ENCODE peak calls at places on chromosomes 11 and 22, in seven cellular contexts. Y is pulmonary artery endothelial cell; W is NK-92 treated with Interleukin-12 subunit alpha and Interleukin-12 subunit beta, amount 100 ng/mL, for 24 hours; U is NCI-H748 treated with DMSO at 0.1 percent for 48 hours; G is AG04450; V is epithelial cell of esophagus; O is activated T-cell treated with anti-CD3 and anti-CD28 coated beads, Interleukin-2, amount 50 U/mL, for 4 hours. T is an unnamed sample.

GRCh38 chr11:104967493-104968364 is 645 bp downstream of the CASP4 start:
- DNase-seq in Y (no peak), W (no peak), U (no peak), G (no peak), V (peak), O (no peak), T (no peak)

GRCh38 chr11:126079640-126080205 is 17.1 kb upstream of the CDON start:
- DNase-seq in Y (no peak), W (no peak), U (no peak), G (no peak), V (peak), O (no peak), T (no peak)

GRCh38 chr11:2774173-2775082 is 74.6 kb upstream of the KCNQ1OT1 start:
- DNase-seq in Y (no peak), W (no peak), U (no peak), G (no peak), V (no peak), O (peak), T (no peak)

GRCh38 chr22:43151251-43152000 is at the start of gene TSPO:
- DNase-seq in Y (no peak), W (no peak), U (no peak), G (no peak), V (peak), O (peak), T (no peak)

GRCh38 chr11:117921893-117922292 is 7.3 kb downstream of the TMPRSS13 start:
- DNase-seq in Y (no peak), W (no peak), U (no peak), G (no peak), V (no peak), O (no peak), T (no peak)

GRCh38 chr22:38347944-38348750 is 30.9 kb upstream of the CSNK1E start:
- DNase-seq in Y (no peak), W (no peak), U (no peak), G (no peak), V (peak), O (no peak), T (no peak)

GRCh38 chr11:72233773-72234513 is 9.4 kb downstream of the INPPL1 start:
- DNase-seq in Y (no peak), W (no peak), U (no peak), G (no peak), V (no peak), O (no peak), T (no peak)

GRCh38 chr22:43109921-43110443 is 568 bp upstream of the BIK start:
- DNase-seq in Y (no peak), W (peak), U (no peak), G (no peak), V (no peak), O (no peak), T (no peak)

GRCh38 chr22:50114221-50114981 is 24.6 kb downstream of the MOV10L1 start:
- DNase-seq in Y (peak), W (no peak), U (no peak), G (peak), V (peak), O (no peak), T (no peak)

GRCh38 chr22:48889209-48889830 is 938.4 kb downstream of the BRD1 start:
- DNase-seq in Y (no peak), W (no peak), U (no peak), G (no peak), V (no peak), O (no peak), T (no peak)

GRCh38 chr22:29755889-29756288 is 10.9 kb downstream of the ZMAT5 start:
- DNase-seq in Y (no peak), W (no peak), U (no peak), G (no peak), V (no peak), O (no peak), T (no peak)

GRCh38 chr22:29879738-29880137 is 3.2 kb upstream of the MTMR3 start:
- DNase-seq in Y (no peak), W (no peak), U (no peak), G (no peak), V (peak), O (no peak), T (no peak)

GRCh38 chr11:22753401-22753800 is 76.2 kb downstream of the SVIP start:
- DNase-seq in Y (no peak), W (no peak), U (no peak), G (no peak), V (no peak), O (no peak), T (no peak)

GRCh38 chr11:2517016-2517385 is 72.2 kb downstream of the KCNQ1 start:
- DNase-seq in Y (no peak), W (no peak), U (no peak), G (no peak), V (no peak), O (peak), T (no peak)

GRCh38 chr11:110798231-110798630 is 86.0 kb upstream of the ARHGAP20 start:
- DNase-seq in Y (no peak), W (no peak), U (no peak), G (no peak), V (no peak), O (no peak), T (no peak)

GRCh38 chr11:19595840-19596751 is 116.5 kb upstream of the NAV2 start:
- DNase-seq in Y (peak), W (no peak), U (no peak), G (peak), V (peak), O (no peak), T (no peak)

GRCh38 chr11:10307411-10308207 is 2.7 kb downstream of the ADM start:
- DNase-seq in Y (peak), W (no peak), U (peak), G (peak), V (peak), O (peak), T (no peak)

GRCh38 chr11:1908579-1908978 is 10.9 kb upstream of the TNNT3 start:
- DNase-seq in Y (peak), W (no peak), U (no peak), G (no peak), V (no peak), O (no peak), T (no peak)

GRCh38 chr11:77959434-77959833 is 35.0 kb downstream of the INTS4 start:
- DNase-seq in Y (no peak), W (no peak), U (no peak), G (no peak), V (peak), O (no peak), T (no peak)

GRCh38 chr11:10658621-10659338 is 34.8 kb downstream of the IRAG1 start:
- DNase-seq in Y (no peak), W (no peak), U (no peak), G (no peak), V (no peak), O (no peak), T (no peak)

GRCh38 chr11:113647856-113648255 is 58.3 kb downstream of the TMPRSS5 start:
- DNase-seq in Y (no peak), W (no peak), U (no peak), G (no peak), V (no peak), O (no peak), T (no peak)

GRCh38 chr11:119673389-119674336 is 55.3 kb downstream of the NECTIN1 start:
- DNase-seq in Y (no peak), W (peak), U (no peak), G (no peak), V (no peak), O (no peak), T (no peak)

GRCh38 chr11:35617687-35618496 is at the start of gene FJX1:
- DNase-seq in Y (peak), W (no peak), U (peak), G (peak), V (peak), O (peak), T (no peak)

GRCh38 chr11:36447947-36448346 is 62.1 kb downstream of the TRAF6 start:
- DNase-seq in Y (no peak), W (no peak), U (peak), G (no peak), V (peak), O (no peak), T (no peak)

GRCh38 chr11:122634507-122634906 is 21.0 kb upstream of the UBASH3B start:
- DNase-seq in Y (no peak), W (no peak), U (no peak), G (no peak), V (peak), O (no peak), T (no peak)

GRCh38 chr22:17942721-17943120 is 81.6 kb downstream of the MICAL3 start:
- DNase-seq in Y (no peak), W (no peak), U (no peak), G (no peak), V (no peak), O (no peak), T (no peak)

GRCh38 chr11:112355726-112356125 is 95.1 kb upstream of the PLET1 start:
- DNase-seq in Y (no peak), W (no peak), U (peak), G (no peak), V (peak), O (no peak), T (no peak)

GRCh38 chr11:102546923-102547471 is 16.4 kb upstream of the MMP7 start:
- DNase-seq in Y (no peak), W (peak), U (no peak), G (no peak), V (no peak), O (no peak), T (no peak)

GRCh38 chr11:45751430-45751829 is 53.5 kb upstream of the SLC35C1 start:
- DNase-seq in Y (no peak), W (no peak), U (peak), G (no peak), V (no peak), O (no peak), T (no peak)

GRCh38 chr11:47161134-47161854 is 15.4 kb downstream of the ARFGAP2 start:
- DNase-seq in Y (no peak), W (no peak), U (peak), G (no peak), V (peak), O (peak), T (no peak)

GRCh38 chr11:111162306-111162705 is 83.2 kb upstream of the POU2AF2 start:
- DNase-seq in Y (no peak), W (no peak), U (no peak), G (peak), V (peak), O (no peak), T (no peak)

GRCh38 chr11:74534216-74534615 is 40.7 kb upstream of the LIPT2 start:
- DNase-seq in Y (no peak), W (no peak), U (no peak), G (no peak), V (no peak), O (no peak), T (no peak)

GRCh38 chr11:62553839-62554361 is 7.3 kb upstream of the AHNAK start:
- DNase-seq in Y (no peak), W (no peak), U (no peak), G (peak), V (peak), O (no peak), T (no peak)

GRCh38 chr11:60954421-60954820 is 2.4 kb upstream of the SLC15A3 start:
- DNase-seq in Y (no peak), W (no peak), U (no peak), G (no peak), V (no peak), O (no peak), T (no peak)

GRCh38 chr11:126115253-126115540 is 52.5 kb upstream of the CDON start:
- DNase-seq in Y (no peak), W (no peak), U (no peak), G (no peak), V (no peak), O (no peak), T (no peak)

GRCh38 chr11:128471138-128471661 is 116.2 kb downstream of the ETS1 start:
- DNase-seq in Y (no peak), W (no peak), U (no peak), G (no peak), V (no peak), O (no peak), T (no peak)